ENCODE peak calls at places on chromosomes 11 and 22, in eight cellular contexts. B, G, K, M, A, Y, U and S are unnamed samples.

GRCh38 chr11:23359297-23359696 is 499.0 kb upstream of the CCDC179 start:
- DNase-seq in B (no peak), G (no peak), K (no peak), M (no peak), A (no peak), Y (no peak), U (no peak), S (no peak)

GRCh38 chr11:122981388-122982264 is at the start of gene BSX:
- DNase-seq in B (peak; percentile 78), G (peak; percentile 92), K (peak; percentile 67), M (peak; percentile 80), A (peak; percentile 21), Y (peak; percentile 21), U (peak; percentile 62), S (peak; percentile 64)

GRCh38 chr11:62152245-62153086 is 28.7 kb downstream of the INCENP start:
- DNase-seq in B (no peak), G (no peak), K (no peak), M (no peak), A (no peak), Y (no peak), U (no peak), S (no peak)

GRCh38 chr11:116232364-116232801 is 540.4 kb downstream of the BUD13 start:
- DNase-seq in B (no peak), G (no peak), K (no peak), M (no peak), A (no peak), Y (no peak), U (no peak), S (no peak)

GRCh38 chr22:27240298-27240885 is 561.2 kb downstream of the MN1 start:
- DNase-seq in B (no peak), G (no peak), K (no peak), M (no peak), A (no peak), Y (no peak), U (no peak), S (no peak)

GRCh38 chr11:78270993-78271392 is 82.3 kb downstream of the USP35 start:
- DNase-seq in B (no peak), G (no peak), K (no peak), M (no peak), A (no peak), Y (no peak), U (no peak), S (no peak)

GRCh38 chr11:61297741-61298140 is 2.6 kb upstream of the VWCE start:
- DNase-seq in B (no peak), G (no peak), K (peak; percentile 65), M (peak; percentile 53), A (no peak), Y (no peak), U (no peak), S (no peak)

GRCh38 chr22:41237707-41238569 is 2.8 kb downstream of the CHADL start:
- DNase-seq in B (peak; percentile 95), G (peak; percentile 74), K (peak; percentile 84), M (peak; percentile 91), A (peak; percentile 69), Y (no peak), U (no peak), S (peak; percentile 91)

DNA sequence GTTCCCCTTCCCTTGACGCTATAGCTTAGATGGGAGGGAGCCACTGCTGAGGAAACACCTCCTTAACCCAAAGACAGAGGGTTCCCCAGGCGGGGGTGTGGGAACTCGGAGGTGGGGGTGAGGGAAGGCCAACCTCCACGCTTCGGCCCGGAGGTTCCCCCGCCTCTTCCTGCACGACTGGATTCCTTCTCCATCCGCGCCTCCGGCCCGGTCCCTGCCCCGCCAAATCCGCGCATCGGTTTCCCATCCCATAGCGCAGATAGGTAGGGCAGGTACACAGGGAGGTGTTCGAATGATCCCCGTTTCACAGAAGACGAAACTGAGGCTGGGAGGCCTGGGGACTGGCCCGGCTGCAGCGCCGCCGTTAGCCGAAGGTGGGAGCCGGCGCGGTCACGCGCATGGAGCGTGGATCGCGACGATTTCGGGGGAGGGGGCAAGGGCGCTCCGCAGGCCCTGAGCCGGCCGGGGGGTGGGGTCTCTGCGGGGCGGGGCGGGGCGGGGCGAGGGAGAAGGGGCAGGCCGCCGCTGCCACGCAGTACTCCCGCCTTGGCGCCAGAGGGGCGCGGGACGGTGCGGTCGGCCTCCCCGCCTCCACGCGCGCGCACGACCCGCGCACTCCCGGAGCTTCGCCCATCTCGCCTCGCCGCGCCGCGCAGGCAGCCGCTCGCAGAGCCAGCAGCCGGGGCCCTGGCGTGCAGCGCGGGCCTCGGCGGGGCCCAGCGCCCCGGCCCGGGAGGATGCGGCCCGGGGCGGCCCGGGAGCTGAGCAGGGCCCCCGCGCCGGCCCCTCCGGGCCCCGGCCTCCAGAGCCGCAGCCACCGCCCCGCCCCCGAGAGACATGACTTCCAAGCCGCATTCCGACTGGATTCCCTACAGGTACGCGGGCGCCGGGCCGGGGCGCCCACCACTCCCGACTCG is at the start of gene TUB:
- DNase-seq in B (no peak), G (peak; percentile 72), K (no peak), M (no peak), A (no peak), Y (peak; percentile 19), U (no peak), S (no peak)
- H3K4me3 ChIP-seq in B (no peak within 1 kb of the TSS), G (peak within 1 kb of the TSS; percentile 52), K (peak within 1 kb of the TSS; percentile 67), M (peak within 1 kb of the TSS; percentile 73), A (no peak within 1 kb of the TSS), Y (peak within 1 kb of the TSS; percentile 80), U (peak within 1 kb of the TSS; percentile 77), S (peak within 1 kb of the TSS; percentile 52)

GRCh38 chr22:46093796-46094195 is 56.5 kb upstream of the PPARA start:
- DNase-seq in B (no peak), G (no peak), K (no peak), M (no peak), A (no peak), Y (no peak), U (no peak), S (no peak)

GRCh38 chr22:46096706-46097230 is 53.6 kb upstream of the PPARA start:
- DNase-seq in B (no peak), G (no peak), K (no peak), M (no peak), A (no peak), Y (no peak), U (no peak), S (no peak)

GRCh38 chr22:46094676-46095075 is 55.6 kb upstream of the PPARA start:
- DNase-seq in B (no peak), G (no peak), K (no peak), M (no peak), A (no peak), Y (no peak), U (no peak), S (no peak)

GRCh38 chr22:46097268-46097900 is 52.9 kb upstream of the PPARA start:
- DNase-seq in B (no peak), G (no peak), K (no peak), M (no peak), A (no peak), Y (no peak), U (no peak), S (no peak)

GRCh38 chr22:46096051-46096450 is 54.3 kb upstream of the PPARA start:
- DNase-seq in B (no peak), G (no peak), K (no peak), M (no peak), A (no peak), Y (no peak), U (no peak), S (no peak)
- H3K4me1 ChIP-seq in B (no peaks in the 10 kb centered on the region), G (no peaks in the 10 kb centered on the region), K (peaks cover 71% of the 10 kb centered on the region), M (peaks cover 26% of the 10 kb centered on the region), A (no peaks in the 10 kb centered on the region), Y (peaks cover 71% of the 10 kb centered on the region), U (peaks cover 11% of the 10 kb centered on the region), S (peaks cover 53% of the 10 kb centered on the region)

GRCh38 chr22:37516456-37516855 is 2.8 kb downstream of the CARD10 start:
- DNase-seq in B (no peak), G (no peak), K (no peak), M (no peak), A (no peak), Y (no peak), U (no peak), S (no peak)

GRCh38 chr22:37520754-37521153 is 1.5 kb upstream of the CARD10 start:
- DNase-seq in B (no peak), G (no peak), K (no peak), M (peak; percentile 40), A (no peak), Y (no peak), U (no peak), S (no peak)

GRCh38 chr22:37517826-37518450 is 1.3 kb downstream of the CARD10 start:
- DNase-seq in B (no peak), G (no peak), K (no peak), M (peak; percentile 42), A (no peak), Y (no peak), U (peak; percentile 64), S (no peak)

GRCh38 chr22:37519268-37520195 is at the start of gene CARD10:
- DNase-seq in B (no peak), G (peak; percentile 49), K (no peak), M (peak; percentile 79), A (no peak), Y (no peak), U (peak; percentile 61), S (no peak)

DNA sequence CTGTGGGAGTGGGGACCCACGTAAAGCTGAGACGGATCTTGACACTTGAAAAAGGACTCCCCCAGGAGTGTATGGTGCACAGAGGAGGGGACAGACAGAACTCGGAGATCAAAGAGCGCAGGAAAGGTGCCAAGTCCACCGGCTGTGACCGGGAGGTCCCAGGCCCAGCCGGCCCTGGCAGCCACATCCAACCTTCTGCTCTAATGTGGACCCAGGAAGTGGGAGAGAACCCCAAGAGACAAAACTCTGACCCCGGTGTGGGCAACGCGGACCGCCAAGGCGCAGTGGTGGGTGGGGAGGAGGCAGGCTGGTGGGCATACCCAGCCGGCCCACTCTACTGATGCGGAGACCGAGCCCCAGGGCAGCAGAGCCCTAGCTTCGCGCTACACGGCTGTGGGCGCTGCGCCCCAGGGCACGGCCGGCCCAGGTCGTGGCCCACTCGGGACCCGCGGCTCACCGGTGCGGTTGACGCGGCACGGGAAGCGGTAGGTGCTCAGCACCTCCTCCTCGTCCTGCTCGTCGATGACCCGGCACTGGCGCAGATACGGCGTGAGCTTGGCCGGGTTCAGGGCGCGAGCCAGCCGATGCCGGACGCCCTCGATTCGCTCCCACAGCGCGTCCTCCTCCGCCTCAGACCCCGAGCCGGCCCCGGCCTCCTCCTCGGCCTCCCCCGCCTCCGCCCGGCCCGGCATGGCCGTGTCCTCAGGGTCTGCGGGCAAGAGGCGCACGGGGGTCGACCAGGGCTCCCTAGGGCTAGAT is 527 bp downstream of the CARD10 start:
- DNase-seq in B (no peak), G (peak; percentile 15), K (no peak), M (peak; percentile 76), A (no peak), Y (no peak), U (peak; percentile 57), S (no peak)
- H3K4me3 ChIP-seq in B (no peak overlapping the region), G (peak overlapping the region; percentile 55), K (peak overlapping the region; percentile 66), M (peak overlapping the region; percentile 74), A (no peak overlapping the region), Y (peak overlapping the region; percentile 93), U (peak overlapping the region; percentile 95), S (peak overlapping the region; percentile 68)

GRCh38 chr11:63867511-63867910 is 28.6 kb downstream of the MARK2 start:
- DNase-seq in B (no peak), G (no peak), K (no peak), M (peak; percentile 29), A (no peak), Y (no peak), U (no peak), S (no peak)

GRCh38 chr11:63869686-63870085 is 30.8 kb downstream of the MARK2 start:
- DNase-seq in B (no peak), G (no peak), K (no peak), M (no peak), A (peak; percentile 25), Y (no peak), U (no peak), S (no peak)

GRCh38 chr11:63869171-63869591 is 30.3 kb downstream of the MARK2 start:
- DNase-seq in B (no peak), G (no peak), K (no peak), M (peak; percentile 56), A (no peak), Y (no peak), U (no peak), S (no peak)

GRCh38 chr11:63870351-63871197 is 31.7 kb downstream of the MARK2 start:
- DNase-seq in B (no peak), G (no peak), K (no peak), M (peak; percentile 45), A (no peak), Y (no peak), U (no peak), S (no peak)

GRCh38 chr11:63868399-63869064 is 29.6 kb downstream of the MARK2 start:
- DNase-seq in B (no peak), G (no peak), K (no peak), M (peak; percentile 22), A (no peak), Y (no peak), U (no peak), S (no peak)
- H3K4me1 ChIP-seq in B (peaks cover 3% of the 10 kb centered on the region), G (peaks cover 20% of the 10 kb centered on the region), K (peaks cover 63% of the 10 kb centered on the region), M (peaks cover 35% of the 10 kb centered on the region), A (peaks cover 84% of the 10 kb centered on the region), Y (peaks cover 60% of the 10 kb centered on the region), U (peaks cover 10% of the 10 kb centered on the region), S (peaks cover 88% of the 10 kb centered on the region)